ENCODE peak calls at places on chromosome 14, in ten cellular contexts. O, R, D, Z, W, F, K, P, X and L are unnamed samples.
A peak's percentile ranks its signal among the peaks of the same experiment; 100 is the strongest.

GRCh38 chr14:68682166-68683103 is 110.4 kb downstream of the ZFP36L1 start:
- DNase-seq in O (peak; percentile 97), R (no peak), D (no peak), Z (no peak), W (no peak), F (peak; percentile 92), K (peak; percentile 95), P (no peak), X (no peak), L (peak; percentile 97)

GRCh38 chr14:59900536-59900935 is 19.4 kb upstream of the LRRC9 start:
- DNase-seq in O (no peak), R (no peak), D (no peak), Z (no peak), W (no peak), F (no peak), K (no peak), P (no peak), X (no peak), L (no peak)

GRCh38 chr14:31510222-31510621 is 22.4 kb upstream of the GPR33 start:
- DNase-seq in O (peak; percentile 14), R (no peak), D (peak; percentile 46), Z (peak; percentile 43), W (no peak), F (peak; percentile 3), K (peak; percentile 10), P (no peak), X (no peak), L (peak; percentile 26)

GRCh38 chr14:103260629-103261124 is 73.4 kb upstream of the EIF5 start:
- DNase-seq in O (peak; percentile 52), R (no peak), D (no peak), Z (no peak), W (peak; percentile 54), F (peak; percentile 40), K (peak; percentile 63), P (no peak), X (no peak), L (peak; percentile 48)

GRCh38 chr14:32938719-32939253 is at the start of gene NPAS3:
- DNase-seq in O (no peak), R (no peak), D (peak; percentile 30), Z (peak; percentile 16), W (no peak), F (no peak), K (no peak), P (no peak), X (no peak), L (no peak)

GRCh38 chr14:42222924-42223471 is 616.3 kb downstream of the LRFN5 start:
- DNase-seq in O (peak; percentile 40), R (no peak), D (peak; percentile 8), Z (peak; percentile 96), W (no peak), F (peak; percentile 36), K (peak; percentile 83), P (no peak), X (no peak), L (peak; percentile 92)

GRCh38 chr14:69328765-69329164 is 68.8 kb downstream of the GALNT16 start:
- DNase-seq in O (no peak), R (no peak), D (no peak), Z (no peak), W (no peak), F (no peak), K (no peak), P (no peak), X (no peak), L (no peak)

GRCh38 chr14:21768116-21768874 is 94.7 kb upstream of the OR4E1 start:
- DNase-seq in O (peak; percentile 46), R (no peak), D (peak; percentile 86), Z (no peak), W (no peak), F (no peak), K (peak; percentile 1), P (peak; percentile 7), X (no peak), L (no peak)

GRCh38 chr14:59463773-59464650 is 1.2 kb downstream of the GPR135 start:
- DNase-seq in O (peak; percentile 65), R (no peak), D (peak; percentile 64), Z (no peak), W (no peak), F (no peak), K (no peak), P (no peak), X (no peak), L (peak; percentile 40)

GRCh38 chr14:35669782-35670181 is 135.8 kb downstream of the INSM2 start:
- DNase-seq in O (peak; percentile 90), R (no peak), D (no peak), Z (no peak), W (no peak), F (peak; percentile 7), K (peak; percentile 87), P (no peak), X (no peak), L (peak; percentile 18)

GRCh38 chr14:64536488-64537245 is 3.9 kb upstream of the HSPA2 start:
- DNase-seq in O (peak; percentile 80), R (no peak), D (peak; percentile 20), Z (no peak), W (no peak), F (peak; percentile 0), K (peak; percentile 46), P (no peak), X (no peak), L (peak; percentile 14)

GRCh38 chr14:36519431-36520321 is at the start of gene NKX2-1:
- DNase-seq in O (no peak), R (no peak), D (peak; percentile 87), Z (peak; percentile 92), W (no peak), F (no peak), K (no peak), P (no peak), X (no peak), L (no peak)

GRCh38 chr14:66568220-66568619 is 60.3 kb downstream of the GPHN start:
- DNase-seq in O (peak; percentile 7), R (no peak), D (no peak), Z (no peak), W (no peak), F (no peak), K (no peak), P (no peak), X (no peak), L (peak; percentile 24)

GRCh38 chr14:105026033-105026785 is 5.3 kb upstream of the CDCA4 start:
- DNase-seq in O (peak; percentile 93), R (no peak), D (no peak), Z (no peak), W (no peak), F (peak; percentile 76), K (peak; percentile 70), P (no peak), X (no peak), L (peak; percentile 69)

GRCh38 chr14:69987416-69988144 is 108.4 kb downstream of the SMOC1 start:
- DNase-seq in O (no peak), R (no peak), D (peak; percentile 76), Z (no peak), W (no peak), F (no peak), K (no peak), P (no peak), X (no peak), L (no peak)

GRCh38 chr14:101823511-101824120 is 62.1 kb downstream of the PPP2R5C start:
- DNase-seq in O (no peak), R (peak; percentile 35), D (no peak), Z (no peak), W (no peak), F (no peak), K (no peak), P (peak; percentile 66), X (peak; percentile 55), L (peak; percentile 56)

GRCh38 chr14:75886661-75887348 is 95.0 kb downstream of the TGFB3 start:
- DNase-seq in O (peak; percentile 77), R (no peak), D (no peak), Z (no peak), W (no peak), F (no peak), K (no peak), P (no peak), X (no peak), L (peak; percentile 23)